ENCODE peak calls at places on chromosomes 12 and 14, in seven cellular contexts. G is right atrium auricular region, P is adipocyte, N is fibroblast of pulmonary artery, C is choroid plexus epithelial cell, M is ovary, H is cardiac muscle cell. K is an unnamed sample.

GRCh38 chr14:71322660-71323250 is 415.5 kb downstream of the PCNX1 start:
- DNase-seq in G (no peak), P (peak; percentile 75), N (peak; percentile 79), C (peak; percentile 87), M (no peak), H (peak; percentile 73), K (peak; percentile 70)

GRCh38 chr12:80937391-80938238 is at the start of gene LIN7A:
- DNase-seq in G (no peak), P (peak; percentile 71), N (peak; percentile 15), C (peak; percentile 15), M (peak; percentile 58), H (peak; percentile 30), K (peak; percentile 78)

GRCh38 chr14:88706425-88706824 is 86.3 kb downstream of the EML5 start:
- DNase-seq in G (no peak), P (peak; percentile 12), N (no peak), C (peak; percentile 1), M (no peak), H (no peak), K (no peak)

GRCh38 chr14:50040401-50040775 is 76.0 kb downstream of the VCPKMT start:
- DNase-seq in G (no peak), P (peak; percentile 38), N (peak; percentile 70), C (peak; percentile 89), M (no peak), H (peak; percentile 80), K (peak; percentile 33)

GRCh38 chr14:64187331-64187730 is 106.8 kb downstream of the ESR2 start:
- DNase-seq in G (no peak), P (peak; percentile 61), N (no peak), C (no peak), M (no peak), H (no peak), K (no peak)

GRCh38 chr14:99809864-99810854 is 16.9 kb downstream of the EML1 start:
- DNase-seq in G (peak; percentile 68), P (peak; percentile 13), N (no peak), C (no peak), M (no peak), H (no peak), K (no peak)

GRCh38 chr14:22448035-22448904 is 140.8 kb downstream of the DAD1 start:
- DNase-seq in G (no peak), P (no peak), N (no peak), C (peak; percentile 37), M (no peak), H (no peak), K (no peak)

GRCh38 chr14:24232645-24233537 is at the start of gene GMPR2:
- DNase-seq in G (no peak), P (peak; percentile 38), N (no peak), C (no peak), M (no peak), H (no peak), K (no peak)

GRCh38 chr12:48105321-48105866 is 485 bp downstream of the SENP1 start:
- DNase-seq in G (no peak), P (peak; percentile 63), N (peak; percentile 22), C (peak; percentile 38), M (no peak), H (no peak), K (peak; percentile 46)

GRCh38 chr12:71731439-71732356 is 23.0 kb upstream of the RAB21 start:
- DNase-seq in G (no peak), P (no peak), N (peak; percentile 84), C (no peak), M (no peak), H (peak; percentile 83), K (peak; percentile 23)

GRCh38 chr12:64813733-64814132 is 10.7 kb upstream of the TBC1D30 start:
- DNase-seq in G (no peak), P (no peak), N (no peak), C (no peak), M (no peak), H (no peak), K (no peak)

GRCh38 chr12:113142173-113142885 is 6.8 kb upstream of the RASAL1 start:
- DNase-seq in G (no peak), P (no peak), N (no peak), C (no peak), M (no peak), H (no peak), K (no peak)

GRCh38 chr12:1670815-1671268 is 20.0 kb upstream of the ADIPOR2 start:
- DNase-seq in G (peak; percentile 23), P (no peak), N (no peak), C (no peak), M (no peak), H (no peak), K (no peak)

GRCh38 chr12:129676411-129676810 is 227.4 kb downstream of the TMEM132D start:
- DNase-seq in G (no peak), P (no peak), N (no peak), C (no peak), M (no peak), H (no peak), K (no peak)

GRCh38 chr14:57380935-57381334 is 9.5 kb upstream of the NAA30 start:
- DNase-seq in G (no peak), P (no peak), N (no peak), C (no peak), M (no peak), H (no peak), K (peak; percentile 57)

GRCh38 chr12:5554711-5555110 is 122.8 kb downstream of the NTF3 start:
- DNase-seq in G (no peak), P (peak; percentile 76), N (no peak), C (no peak), M (no peak), H (no peak), K (no peak)

GRCh38 chr12:8038659-8039114 is 6.2 kb downstream of the FOXJ2 start:
- DNase-seq in G (no peak), P (peak; percentile 71), N (peak; percentile 51), C (peak; percentile 75), M (peak; percentile 49), H (peak; percentile 44), K (peak; percentile 75)

GRCh38 chr12:79614730-79615129 is 76.0 kb downstream of the PAWR start:
- DNase-seq in G (no peak), P (peak; percentile 30), N (no peak), C (peak; percentile 43), M (no peak), H (no peak), K (no peak)

DNA sequence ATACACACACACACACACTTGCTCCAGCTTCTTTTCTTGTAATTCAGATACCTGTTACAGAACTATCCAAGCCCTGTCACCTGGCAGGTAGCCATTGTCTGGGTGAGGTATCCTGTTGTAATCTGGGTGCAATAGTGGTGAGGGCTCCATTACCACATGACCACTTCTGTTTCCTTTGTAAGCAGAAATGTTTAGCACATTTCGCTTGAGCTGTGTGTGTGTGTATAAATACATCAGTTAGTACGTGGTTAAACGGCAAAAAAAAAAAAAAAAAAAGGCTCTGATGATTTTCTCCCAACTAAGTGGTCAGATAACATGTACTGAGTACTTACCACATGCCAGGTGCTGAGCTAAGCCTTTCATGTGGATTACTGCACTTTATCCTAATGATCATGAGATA is 129.3 kb upstream of the SSTR1 start:
- DNase-seq in G (no peak), P (no peak), N (no peak), C (no peak), M (no peak), H (no peak), K (no peak)
- H3K4me3 ChIP-seq in G (no peak overlapping the region), P (no peak overlapping the region), N (no peak overlapping the region), C (no peak overlapping the region), M (no peak overlapping the region), H (no peak overlapping the region), K (no peak overlapping the region)

DNA sequence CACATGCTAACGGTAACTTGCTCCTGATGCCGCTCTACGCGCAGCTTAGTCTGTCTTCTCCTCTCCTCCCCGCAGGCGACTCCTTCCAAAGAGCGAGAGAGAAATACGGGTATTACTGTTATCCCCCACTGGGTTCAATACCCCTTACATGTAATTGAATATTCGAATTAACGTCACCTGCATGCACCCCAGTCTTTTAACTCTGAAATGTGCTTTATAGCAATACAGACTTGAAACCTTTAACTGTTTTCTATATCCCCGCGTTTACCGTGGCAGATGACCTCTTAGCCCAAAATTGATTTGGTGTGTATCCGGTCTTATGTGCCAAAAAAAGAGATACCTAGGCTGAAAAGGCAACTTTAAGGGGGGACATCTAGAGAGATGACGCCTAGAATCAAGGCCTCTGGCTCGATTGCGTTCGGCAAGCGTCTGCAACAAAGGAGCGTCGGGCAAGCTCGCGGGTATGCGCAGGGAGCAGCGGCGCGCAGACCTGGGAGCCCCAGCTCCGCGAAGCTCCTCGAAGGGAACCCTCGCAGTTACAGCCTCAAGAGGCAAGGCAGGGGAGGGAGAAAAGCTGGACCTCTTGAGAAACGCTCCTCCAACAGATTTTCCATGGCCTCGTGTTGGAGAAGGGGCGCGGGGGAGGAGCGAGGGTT is 6.8 kb upstream of the FOXG1 start:
- DNase-seq in G (no peak), P (no peak), N (no peak), C (no peak), M (no peak), H (no peak), K (no peak)
- H3K4me3 ChIP-seq in G (no peak overlapping the region), P (peak overlapping the region; percentile 57), N (no peak overlapping the region), C (no peak overlapping the region), M (no peak overlapping the region), H (peak overlapping the region; percentile 10), K (no peak overlapping the region)

GRCh38 chr14:36582011-36582873 is at the start of gene NKX2-8:
- DNase-seq in G (no peak), P (peak; percentile 6), N (no peak), C (no peak), M (no peak), H (no peak), K (peak; percentile 21)

GRCh38 chr14:36580856-36581831 is 1.3 kb downstream of the NKX2-8 start:
- DNase-seq in G (no peak), P (peak; percentile 63), N (peak; percentile 23), C (peak; percentile 33), M (no peak), H (peak; percentile 39), K (peak; percentile 37)

GRCh38 chr14:36579573-36580140 is 2.8 kb downstream of the NKX2-8 start:
- DNase-seq in G (no peak), P (no peak), N (no peak), C (no peak), M (no peak), H (no peak), K (no peak)

GRCh38 chr14:36579001-36579555 is 3.3 kb downstream of the NKX2-8 start:
- DNase-seq in G (no peak), P (no peak), N (no peak), C (no peak), M (no peak), H (no peak), K (no peak)

DNA sequence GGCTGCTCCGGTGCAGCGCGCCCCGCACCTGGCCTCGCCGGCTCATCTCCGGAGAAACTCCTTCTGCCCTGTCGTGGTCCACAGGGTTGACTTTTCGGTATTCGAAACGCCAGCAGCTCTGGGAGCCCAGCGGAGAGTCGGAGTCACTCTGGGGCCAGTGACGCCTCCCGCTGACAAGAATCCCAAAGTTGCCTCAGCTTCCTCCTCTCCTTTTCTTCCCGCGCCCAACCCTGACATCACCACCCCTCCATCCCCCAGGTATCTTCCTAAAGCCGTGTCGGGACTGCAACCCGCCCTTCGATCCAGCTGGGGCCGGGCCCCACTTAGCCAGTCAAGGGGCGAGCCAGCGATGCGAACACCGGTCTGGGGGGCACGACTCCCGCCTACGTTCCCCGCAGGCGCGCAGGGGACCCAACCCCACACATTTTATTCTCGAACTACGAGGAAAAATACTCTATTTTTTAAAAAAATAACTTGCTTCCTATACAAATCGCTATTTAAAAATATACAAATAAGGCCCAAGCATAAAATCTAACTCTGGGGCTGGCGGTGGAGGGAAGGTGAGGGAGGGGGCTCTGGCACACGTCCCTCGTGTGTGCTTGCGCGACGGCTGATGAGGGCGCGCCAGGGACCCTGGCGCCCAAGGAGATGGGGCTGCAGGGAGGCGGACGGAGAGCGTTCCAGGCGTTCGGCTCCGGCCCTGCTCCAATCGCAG is 2.1 kb downstream of the NKX2-8 start:
- DNase-seq in G (no peak), P (no peak), N (no peak), C (no peak), M (no peak), H (no peak), K (no peak)
- H3K4me3 ChIP-seq in G (peak overlapping the region; percentile 48), P (peak overlapping the region; percentile 78), N (no peak overlapping the region), C (no peak overlapping the region), M (no peak overlapping the region), H (peak overlapping the region; percentile 34), K (peak overlapping the region; percentile 55)

GRCh38 chr12:104304261-104305004 is 894 bp downstream of the EID3 start:
- DNase-seq in G (no peak), P (no peak), N (peak; percentile 47), C (no peak), M (no peak), H (peak; percentile 63), K (no peak)
- H3K4me3 ChIP-seq in G (peak overlapping the region; percentile 49), P (peak overlapping the region; percentile 82), N (peak overlapping the region; percentile 48), C (peak overlapping the region; percentile 53), M (peak overlapping the region; percentile 47), H (no peak overlapping the region), K (no peak overlapping the region)